ENCODE peak calls at places on chromosomes 3 and 15, in five cellular contexts. One of them, this sample, is unnamed.

GRCh38 chr3:175046666-175047065 is 187.5 kb downstream of the NAALADL2 start:
- DNase-seq in heart left ventricle: no peak
- DNase-seq in OCI-LY7: no peak
- DNase-seq in epithelial cell of esophagus: no peak
- DNase-seq in uterus: no peak
- DNase-seq in this sample: no peak

GRCh38 chr15:30992465-30992864 is 1.0 kb upstream of the MTMR10 start:
- DNase-seq in uterus: no peak
- DNase-seq in heart left ventricle: no peak
- DNase-seq in OCI-LY7: peak; percentile 21
- DNase-seq in epithelial cell of esophagus: peak; percentile 16
- DNase-seq in this sample: no peak

GRCh38 chr15:76258460-76258859 is 52.8 kb downstream of the ETFA start:
- DNase-seq in uterus: no peak
- DNase-seq in OCI-LY7: no peak
- DNase-seq in epithelial cell of esophagus: no peak
- DNase-seq in heart left ventricle: no peak
- DNase-seq in this sample: no peak

GRCh38 chr3:181694805-181695660 is 16.7 kb upstream of the SOX2 start:
- DNase-seq in OCI-LY7: no peak
- DNase-seq in heart left ventricle: peak; percentile 58
- DNase-seq in uterus: peak; percentile 71
- DNase-seq in epithelial cell of esophagus: peak; percentile 29
- DNase-seq in this sample: no peak

GRCh38 chr3:61914277-61914676 is 352.9 kb downstream of the PTPRG start:
- DNase-seq in heart left ventricle: no peak
- DNase-seq in uterus: no peak
- DNase-seq in epithelial cell of esophagus: no peak
- DNase-seq in OCI-LY7: no peak
- DNase-seq in this sample: no peak

GRCh38 chr15:31396881-31397560 is 70.4 kb downstream of the KLF13 start:
- DNase-seq in uterus: peak; percentile 81
- DNase-seq in heart left ventricle: peak; percentile 92
- DNase-seq in OCI-LY7: peak; percentile 82
- DNase-seq in epithelial cell of esophagus: peak; percentile 80
- DNase-seq in this sample: peak; percentile 47

GRCh38 chr15:63449711-63450110 is 54.7 kb upstream of the USP3 start:
- DNase-seq in heart left ventricle: no peak
- DNase-seq in epithelial cell of esophagus: peak; percentile 36
- DNase-seq in OCI-LY7: no peak
- DNase-seq in uterus: no peak
- DNase-seq in this sample: no peak

GRCh38 chr3:46368569-46368968 is 2.2 kb upstream of the CCR5 start:
- DNase-seq in uterus: no peak
- DNase-seq in epithelial cell of esophagus: peak; percentile 32
- DNase-seq in OCI-LY7: peak; percentile 48
- DNase-seq in heart left ventricle: peak; percentile 41
- DNase-seq in this sample: no peak

GRCh38 chr3:194375473-194375872 is 5.9 kb upstream of the LRRC15 start:
- DNase-seq in heart left ventricle: no peak
- DNase-seq in OCI-LY7: no peak
- DNase-seq in uterus: no peak
- DNase-seq in epithelial cell of esophagus: peak; percentile 29
- DNase-seq in this sample: no peak

GRCh38 chr3:27643355-27643754 is 78.8 kb downstream of the EOMES start:
- DNase-seq in OCI-LY7: no peak
- DNase-seq in heart left ventricle: no peak
- DNase-seq in uterus: no peak
- DNase-seq in epithelial cell of esophagus: no peak
- DNase-seq in this sample: no peak

GRCh38 chr3:152909180-152909883 is 74.4 kb downstream of the P2RY1 start:
- DNase-seq in heart left ventricle: peak; percentile 49
- DNase-seq in OCI-LY7: no peak
- DNase-seq in uterus: no peak
- DNase-seq in epithelial cell of esophagus: peak; percentile 24
- DNase-seq in this sample: peak; percentile 4

GRCh38 chr15:32952062-32952461 is 234.3 kb downstream of the GREM1 start:
- DNase-seq in OCI-LY7: no peak
- DNase-seq in heart left ventricle: no peak
- DNase-seq in epithelial cell of esophagus: no peak
- DNase-seq in uterus: no peak
- DNase-seq in this sample: no peak

GRCh38 chr15:74589826-74590225 is 25.8 kb upstream of the CLK3 start:
- DNase-seq in OCI-LY7: no peak
- DNase-seq in heart left ventricle: no peak
- DNase-seq in epithelial cell of esophagus: no peak
- DNase-seq in uterus: no peak
- DNase-seq in this sample: no peak

GRCh38 chr15:40471778-40472130 is 970 bp downstream of the CHST14 start:
- DNase-seq in epithelial cell of esophagus: peak; percentile 53
- DNase-seq in heart left ventricle: no peak
- DNase-seq in OCI-LY7: peak; percentile 15
- DNase-seq in uterus: no peak
- DNase-seq in this sample: no peak

GRCh38 chr3:112273536-112273935 is 20.5 kb downstream of the SLC9C1 start:
- DNase-seq in uterus: no peak
- DNase-seq in epithelial cell of esophagus: no peak
- DNase-seq in OCI-LY7: no peak
- DNase-seq in heart left ventricle: no peak
- DNase-seq in this sample: no peak

GRCh38 chr3:172953576-172953975 is 187.5 kb downstream of the SPATA16 start:
- DNase-seq in OCI-LY7: no peak
- DNase-seq in epithelial cell of esophagus: no peak
- DNase-seq in uterus: no peak
- DNase-seq in heart left ventricle: no peak
- DNase-seq in this sample: no peak

GRCh38 chr3:36677331-36678007 is 86.9 kb downstream of the DCLK3 start:
- DNase-seq in epithelial cell of esophagus: peak; percentile 95
- DNase-seq in uterus: no peak
- DNase-seq in heart left ventricle: no peak
- DNase-seq in OCI-LY7: no peak
- DNase-seq in this sample: peak; percentile 97

GRCh38 chr3:103052236-103052830 is 617.5 kb downstream of the ZPLD1 start:
- DNase-seq in uterus: peak; percentile 12
- DNase-seq in heart left ventricle: peak; percentile 31
- DNase-seq in epithelial cell of esophagus: peak; percentile 4
- DNase-seq in OCI-LY7: no peak
- DNase-seq in this sample: no peak

GRCh38 chr3:43531835-43532234 is 90.0 kb downstream of the ANO10 start:
- DNase-seq in epithelial cell of esophagus: peak; percentile 89
- DNase-seq in uterus: no peak
- DNase-seq in heart left ventricle: no peak
- DNase-seq in OCI-LY7: no peak
- DNase-seq in this sample: peak; percentile 33

GRCh38 chr3:197231326-197231725 is 67.1 kb downstream of the DLG1 start:
- DNase-seq in uterus: no peak
- DNase-seq in epithelial cell of esophagus: no peak
- DNase-seq in heart left ventricle: no peak
- DNase-seq in OCI-LY7: no peak
- DNase-seq in this sample: no peak

GRCh38 chr15:73270366-73271097 is 98.2 kb downstream of the HCN4 start:
- DNase-seq in OCI-LY7: no peak
- DNase-seq in epithelial cell of esophagus: no peak
- DNase-seq in uterus: no peak
- DNase-seq in heart left ventricle: no peak
- DNase-seq in this sample: no peak

GRCh38 chr3:98903705-98904481 is 2.4 kb upstream of the DCBLD2 start:
- DNase-seq in OCI-LY7: no peak
- DNase-seq in epithelial cell of esophagus: no peak
- DNase-seq in uterus: no peak
- DNase-seq in heart left ventricle: no peak
- DNase-seq in this sample: no peak

GRCh38 chr15:58501636-58502178 is 69.9 kb downstream of the LIPC start:
- DNase-seq in epithelial cell of esophagus: no peak
- DNase-seq in heart left ventricle: no peak
- DNase-seq in OCI-LY7: no peak
- DNase-seq in uterus: peak; percentile 20
- DNase-seq in this sample: no peak

GRCh38 chr15:74822233-74822632 is 4.2 kb upstream of the CPLX3 start:
- DNase-seq in uterus: no peak
- DNase-seq in heart left ventricle: no peak
- DNase-seq in OCI-LY7: no peak
- DNase-seq in epithelial cell of esophagus: no peak
- DNase-seq in this sample: no peak

GRCh38 chr3:18423401-18424212 is 1.5 kb downstream of the SATB1 start:
- DNase-seq in epithelial cell of esophagus: peak; percentile 58
- DNase-seq in heart left ventricle: peak; percentile 45
- DNase-seq in uterus: peak; percentile 57
- DNase-seq in OCI-LY7: peak; percentile 87
- DNase-seq in this sample: peak; percentile 63

GRCh38 chr3:141064255-141064926 is 13.2 kb downstream of the SPSB4 start:
- DNase-seq in OCI-LY7: no peak
- DNase-seq in uterus: no peak
- DNase-seq in epithelial cell of esophagus: no peak
- DNase-seq in heart left ventricle: no peak
- DNase-seq in this sample: no peak

GRCh38 chr3:2915826-2916225 is 194.3 kb downstream of the IL5RA start:
- DNase-seq in uterus: no peak
- DNase-seq in epithelial cell of esophagus: no peak
- DNase-seq in heart left ventricle: no peak
- DNase-seq in OCI-LY7: no peak
- DNase-seq in this sample: no peak

GRCh38 chr15:77292924-77293558 is 126.9 kb downstream of the PEAK1 start:
- DNase-seq in uterus: no peak
- DNase-seq in heart left ventricle: no peak
- DNase-seq in OCI-LY7: no peak
- DNase-seq in epithelial cell of esophagus: no peak
- DNase-seq in this sample: peak; percentile 22

GRCh38 chr15:77296773-77297337 is 123.0 kb downstream of the PEAK1 start:
- DNase-seq in uterus: no peak
- DNase-seq in epithelial cell of esophagus: no peak
- DNase-seq in heart left ventricle: no peak
- DNase-seq in OCI-LY7: no peak
- DNase-seq in this sample: no peak

GRCh38 chr15:77291107-77291506 is 128.8 kb downstream of the PEAK1 start:
- DNase-seq in epithelial cell of esophagus: no peak
- DNase-seq in heart left ventricle: no peak
- DNase-seq in OCI-LY7: no peak
- DNase-seq in uterus: no peak
- DNase-seq in this sample: no peak

DNA sequence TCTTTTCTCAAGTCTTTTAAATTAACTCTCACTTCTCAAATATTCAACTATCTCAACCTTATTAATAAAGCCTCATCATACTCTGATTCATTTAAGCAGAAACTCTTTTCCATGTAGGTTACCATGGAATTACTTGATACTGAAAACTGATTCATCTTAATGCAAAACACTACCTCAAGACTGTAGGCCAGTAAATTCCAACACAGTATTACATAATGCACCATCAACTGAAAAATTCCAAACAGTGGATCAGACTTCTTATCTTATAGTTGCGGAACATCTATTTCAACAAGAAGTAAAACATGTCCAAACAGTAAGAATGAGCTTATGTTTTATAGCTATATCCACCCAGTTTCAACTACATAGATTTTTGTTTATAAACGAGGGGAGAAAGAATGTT is 124.5 kb downstream of the PEAK1 start:
- DNase-seq in OCI-LY7: no peak
- DNase-seq in epithelial cell of esophagus: peak; percentile 18
- DNase-seq in uterus: no peak
- DNase-seq in heart left ventricle: no peak
- DNase-seq in this sample: peak; percentile 45
- H3K4me3 ChIP-seq in OCI-LY7: no peak overlapping the region
- H3K4me3 ChIP-seq in epithelial cell of esophagus: no peak overlapping the region
- H3K4me3 ChIP-seq in uterus: no peak overlapping the region
- H3K4me3 ChIP-seq in heart left ventricle: no peak overlapping the region
- H3K4me3 ChIP-seq in this sample: no peak overlapping the region

DNA sequence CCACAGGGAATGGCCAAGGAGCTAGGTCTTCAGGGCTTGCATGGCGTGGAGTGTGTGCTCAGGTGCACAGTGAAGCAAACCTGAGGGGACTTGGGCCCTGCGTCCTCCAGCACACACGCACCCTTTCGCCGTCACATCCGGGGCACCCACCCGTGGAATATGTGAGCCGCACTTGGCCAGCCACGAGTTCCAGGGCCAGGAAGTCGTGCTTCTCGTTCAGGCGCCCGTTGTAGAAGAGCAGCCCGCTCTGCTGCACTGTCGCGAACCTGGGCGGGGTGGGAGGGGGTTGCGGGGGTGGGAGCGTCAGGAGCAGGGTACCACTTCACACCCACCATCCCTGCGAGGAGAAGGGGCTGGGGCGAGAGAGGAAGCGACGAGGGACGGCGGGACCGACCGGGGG is 7.1 kb downstream of the CELSR3 start:
- DNase-seq in OCI-LY7: peak; percentile 33
- DNase-seq in epithelial cell of esophagus: no peak
- DNase-seq in heart left ventricle: no peak
- DNase-seq in uterus: no peak
- DNase-seq in this sample: no peak
- H3K4me3 ChIP-seq in OCI-LY7: peak overlapping the region; percentile 67
- H3K4me3 ChIP-seq in epithelial cell of esophagus: no peak overlapping the region
- H3K4me3 ChIP-seq in heart left ventricle: peak overlapping the region; percentile 77
- H3K4me3 ChIP-seq in uterus: peak overlapping the region; percentile 26
- H3K4me3 ChIP-seq in this sample: peak overlapping the region; percentile 45

DNA sequence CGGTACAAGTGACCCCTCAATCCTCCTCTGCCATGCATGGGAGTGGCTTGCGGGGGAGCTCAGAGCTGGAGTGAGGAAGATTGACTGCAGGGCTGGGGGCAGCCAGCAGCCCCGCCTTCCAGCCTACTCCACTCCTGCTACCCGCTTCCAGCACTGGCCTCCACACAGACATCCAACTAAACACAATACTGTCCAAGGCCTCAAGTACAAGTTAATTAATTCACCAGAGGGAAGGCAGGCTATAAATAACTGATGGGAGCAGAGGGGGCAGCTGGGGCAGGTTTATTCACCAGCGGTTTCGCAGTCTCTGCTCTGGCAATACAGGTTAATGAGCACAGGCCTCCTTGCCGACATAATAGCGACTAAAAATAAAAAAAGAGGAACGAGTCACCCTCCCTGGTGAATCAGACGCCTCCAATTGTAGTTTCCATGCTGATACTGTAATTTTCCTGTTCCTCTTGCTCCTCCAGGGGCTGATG is 166.3 kb upstream of the TLE3 start:
- DNase-seq in uterus: peak; percentile 72
- DNase-seq in heart left ventricle: peak; percentile 36
- DNase-seq in OCI-LY7: no peak
- DNase-seq in epithelial cell of esophagus: peak; percentile 24
- DNase-seq in this sample: no peak
- H3K4me3 ChIP-seq in uterus: no peak overlapping the region
- H3K4me3 ChIP-seq in heart left ventricle: no peak overlapping the region
- H3K4me3 ChIP-seq in OCI-LY7: no peak overlapping the region
- H3K4me3 ChIP-seq in epithelial cell of esophagus: no peak overlapping the region
- H3K4me3 ChIP-seq in this sample: no peak overlapping the region

GRCh38 chr15:98874359-98874758 is 133.2 kb downstream of the PGPEP1L start:
- DNase-seq in heart left ventricle: no peak
- DNase-seq in epithelial cell of esophagus: no peak
- DNase-seq in OCI-LY7: no peak
- DNase-seq in uterus: no peak
- DNase-seq in this sample: no peak
- H3K4me3 ChIP-seq in heart left ventricle: no peak overlapping the region
- H3K4me3 ChIP-seq in epithelial cell of esophagus: no peak overlapping the region
- H3K4me3 ChIP-seq in OCI-LY7: no peak overlapping the region
- H3K4me3 ChIP-seq in uterus: no peak overlapping the region
- H3K4me3 ChIP-seq in this sample: no peak overlapping the region

DNA sequence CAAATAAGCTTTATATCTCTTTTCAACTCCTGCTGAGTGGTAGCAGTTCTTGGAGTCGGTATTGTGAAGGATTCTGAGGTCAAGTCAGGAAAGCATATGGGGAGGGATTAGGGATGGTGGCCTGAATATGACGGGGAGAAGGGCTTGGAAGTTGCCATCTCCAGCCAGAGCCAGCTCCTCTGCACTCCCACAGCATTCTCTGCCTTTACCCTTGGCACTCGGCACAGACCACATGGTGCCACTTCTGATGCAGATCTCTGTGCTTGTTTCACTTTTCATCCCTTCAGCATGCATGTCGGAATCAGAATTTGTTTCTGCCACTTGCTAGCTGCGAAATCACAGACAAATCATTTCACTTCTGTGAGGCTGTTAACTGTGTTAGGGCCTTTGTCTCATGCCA is 52.5 kb downstream of the RAB11A start:
- DNase-seq in OCI-LY7: no peak
- DNase-seq in uterus: no peak
- DNase-seq in epithelial cell of esophagus: no peak
- DNase-seq in heart left ventricle: no peak
- DNase-seq in this sample: no peak
- H3K4me3 ChIP-seq in OCI-LY7: no peak overlapping the region
- H3K4me3 ChIP-seq in uterus: no peak overlapping the region
- H3K4me3 ChIP-seq in epithelial cell of esophagus: no peak overlapping the region
- H3K4me3 ChIP-seq in heart left ventricle: no peak overlapping the region
- H3K4me3 ChIP-seq in this sample: no peak overlapping the region

This sample was measured in brain microvascular endothelial cell.